ENCODE peak calls at places on chromosomes 13 and 19, in five cellular contexts. W is left ventricle myocardium inferior; K is activated CD8-positive, alpha-beta T cell treated with anti-CD3 and anti-CD28 coated beads for 36 hours; B is stimulated activated CD8-positive, alpha-beta memory T cell treated with anti-CD3 and anti-CD28 coated beads, Interleukin-2, amount 100 ng/mL, for 48 hours; U is smooth muscle cell of the brain vasculature. Q is an unnamed sample.

GRCh38 chr19:15038304-15038703 is 11.0 kb upstream of the CASP14 start:
- DNase-seq in U (peak; percentile 75), B (no peak), W (no peak), K (no peak), Q (no peak)

GRCh38 chr13:111977184-111977516 is 89.8 kb upstream of the SOX1 start:
- DNase-seq in B (no peak), W (no peak), U (no peak), K (no peak), Q (no peak)

GRCh38 chr13:26423634-26424033 is 133.8 kb upstream of the WASF3 start:
- DNase-seq in U (no peak), W (peak; percentile 47), K (no peak), B (no peak), Q (no peak)

GRCh38 chr19:51107406-51108065 is 673 bp downstream of the CTU1 start:
- DNase-seq in K (peak; percentile 55), U (no peak), W (no peak), B (no peak), Q (no peak)

GRCh38 chr19:6654347-6655310 is 15.3 kb downstream of the TNFSF14 start:
- DNase-seq in W (no peak), B (peak; percentile 70), K (peak; percentile 88), U (no peak), Q (no peak)

GRCh38 chr13:77579971-77580370 is 44.5 kb downstream of the SCEL start:
- DNase-seq in W (no peak), U (no peak), K (no peak), B (no peak), Q (no peak)

GRCh38 chr13:27643334-27644158 is 21.9 kb downstream of the POLR1D start:
- DNase-seq in K (no peak), W (no peak), U (no peak), B (no peak), Q (no peak)

GRCh38 chr13:84973661-84974060 is 825.6 kb downstream of the SLITRK6 start:
- DNase-seq in K (no peak), B (no peak), W (no peak), U (no peak), Q (no peak)

GRCh38 chr13:23510979-23511735 is 59.1 kb upstream of the TNFRSF19 start:
- DNase-seq in W (no peak), K (no peak), U (no peak), B (no peak), Q (no peak)

GRCh38 chr19:9937001-9937411 is 691 bp upstream of the OLFM2 start:
- DNase-seq in U (no peak), K (no peak), B (no peak), W (no peak), Q (no peak)

GRCh38 chr19:49704888-49705642 is 14.1 kb downstream of the CPT1C start:
- DNase-seq in W (no peak), B (no peak), U (no peak), K (no peak), Q (no peak)

GRCh38 chr19:1651548-1652394 is 644 bp downstream of the TCF3 start:
- DNase-seq in B (peak; percentile 20), U (no peak), W (peak; percentile 41), K (peak; percentile 70), Q (peak; percentile 84)

GRCh38 chr13:95677564-95678386 is 836 bp downstream of the DNAJC3 start:
- DNase-seq in U (no peak), B (no peak), W (no peak), K (peak; percentile 35), Q (peak; percentile 68)

GRCh38 chr19:7870571-7871279 is 3.5 kb downstream of the PRR36 start:
- DNase-seq in K (peak; percentile 82), W (no peak), U (no peak), B (peak; percentile 43), Q (peak; percentile 64)

GRCh38 chr13:111387026-111387871 is 66.8 kb downstream of the TEX29 start:
- DNase-seq in K (peak; percentile 40), W (no peak), U (no peak), B (no peak), Q (no peak)

GRCh38 chr13:34294483-34295129 is 476.7 kb downstream of the RFC3 start:
- DNase-seq in B (no peak), U (no peak), W (peak; percentile 18), K (no peak), Q (no peak)

GRCh38 chr13:51361111-51361510 is 21.6 kb downstream of the SERPINE3 start:
- DNase-seq in W (no peak), B (no peak), U (no peak), K (no peak), Q (no peak)

GRCh38 chr19:45320997-45321775 is 1.5 kb downstream of the CKM start:
- DNase-seq in K (no peak), W (no peak), U (no peak), B (no peak), Q (no peak)

GRCh38 chr13:36038785-36039415 is 92.3 kb downstream of the DCLK1 start:
- DNase-seq in B (no peak), K (no peak), W (no peak), U (no peak), Q (no peak)

GRCh38 chr19:32257326-32258073 is 87.9 kb upstream of the ZNF507 start:
- DNase-seq in U (no peak), W (no peak), B (no peak), K (no peak), Q (no peak)

GRCh38 chr13:79508224-79508961 is 27.4 kb downstream of the NDFIP2 start:
- DNase-seq in K (no peak), U (no peak), B (no peak), W (no peak), Q (no peak)

GRCh38 chr19:7596191-7596937 is 701 bp downstream of the CAMSAP3 start:
- DNase-seq in W (no peak), B (no peak), K (peak; percentile 22), U (no peak), Q (no peak)

GRCh38 chr19:49241769-49242168 is 83.2 kb downstream of the SLC6A16 start:
- DNase-seq in U (no peak), B (no peak), W (no peak), K (no peak), Q (no peak)

GRCh38 chr19:57559008-57559403 is 657 bp downstream of the ZNF550 start:
- DNase-seq in B (no peak), K (peak; percentile 36), U (no peak), W (peak; percentile 18), Q (peak; percentile 39)

GRCh38 chr19:29965529-29965928 is 23.5 kb downstream of the URI1 start:
- DNase-seq in B (no peak), U (no peak), K (no peak), W (no peak), Q (no peak)

Q was measured in left lung.